ENCODE peak calls at places on chromosome 14, in ten cellular contexts. One of them, this sample, is unnamed.

GRCh38 chr14:31920003-31920402 is 157.1 kb upstream of the ARHGAP5 start:
- DNase-seq in H54: no peak
- DNase-seq in NCI-H2171: no peak
- DNase-seq in D341Med: no peak
- DNase-seq in AG08396: no peak
- DNase-seq in neural crest cell: no peak
- DNase-seq in HCT116: no peak
- DNase-seq in glutamatergic neuron: no peak
- DNase-seq in activated gamma-delta T cell treated with anti-CD3 and anti-CD28 coated beads, Interleukin-2, amount 50 U/mL, for 16 hours: no peak
- DNase-seq in activated naive CD8-positive, alpha-beta T cell treated with anti-CD3 and anti-CD28 coated beads, Interleukin-2, amount 50 U/mL, for 24 hours: no peak
- DNase-seq in this sample: no peak

GRCh38 chr14:95426116-95426475 is 90.4 kb downstream of the SYNE3 start:
- DNase-seq in neural crest cell: no peak
- DNase-seq in HCT116: no peak
- DNase-seq in activated gamma-delta T cell treated with anti-CD3 and anti-CD28 coated beads, Interleukin-2, amount 50 U/mL, for 16 hours: no peak
- DNase-seq in D341Med: no peak
- DNase-seq in activated naive CD8-positive, alpha-beta T cell treated with anti-CD3 and anti-CD28 coated beads, Interleukin-2, amount 50 U/mL, for 24 hours: no peak
- DNase-seq in AG08396: no peak
- DNase-seq in H54: no peak
- DNase-seq in NCI-H2171: no peak
- DNase-seq in glutamatergic neuron: no peak
- DNase-seq in this sample: no peak

GRCh38 chr14:55302770-55303472 is 31.7 kb downstream of the FBXO34 start:
- DNase-seq in activated gamma-delta T cell treated with anti-CD3 and anti-CD28 coated beads, Interleukin-2, amount 50 U/mL, for 16 hours: no peak
- DNase-seq in neural crest cell: no peak
- DNase-seq in glutamatergic neuron: no peak
- DNase-seq in activated naive CD8-positive, alpha-beta T cell treated with anti-CD3 and anti-CD28 coated beads, Interleukin-2, amount 50 U/mL, for 24 hours: no peak
- DNase-seq in D341Med: no peak
- DNase-seq in NCI-H2171: no peak
- DNase-seq in H54: no peak
- DNase-seq in HCT116: no peak
- DNase-seq in AG08396: no peak
- DNase-seq in this sample: no peak

GRCh38 chr14:94171208-94171607 is 2.9 kb upstream of the PPP4R4 start:
- DNase-seq in glutamatergic neuron: no peak
- DNase-seq in HCT116: no peak
- DNase-seq in activated gamma-delta T cell treated with anti-CD3 and anti-CD28 coated beads, Interleukin-2, amount 50 U/mL, for 16 hours: no peak
- DNase-seq in neural crest cell: no peak
- DNase-seq in D341Med: no peak
- DNase-seq in activated naive CD8-positive, alpha-beta T cell treated with anti-CD3 and anti-CD28 coated beads, Interleukin-2, amount 50 U/mL, for 24 hours: no peak
- DNase-seq in AG08396: peak
- DNase-seq in H54: no peak
- DNase-seq in NCI-H2171: peak
- DNase-seq in this sample: peak

GRCh38 chr14:105475916-105476845 is 1.6 kb downstream of the CRIP2 start:
- DNase-seq in glutamatergic neuron: no peak
- DNase-seq in AG08396: peak
- DNase-seq in neural crest cell: no peak
- DNase-seq in NCI-H2171: no peak
- DNase-seq in H54: no peak
- DNase-seq in HCT116: no peak
- DNase-seq in activated naive CD8-positive, alpha-beta T cell treated with anti-CD3 and anti-CD28 coated beads, Interleukin-2, amount 50 U/mL, for 24 hours: no peak
- DNase-seq in D341Med: no peak
- DNase-seq in activated gamma-delta T cell treated with anti-CD3 and anti-CD28 coated beads, Interleukin-2, amount 50 U/mL, for 16 hours: no peak
- DNase-seq in this sample: no peak

GRCh38 chr14:95535226-95536021 is 574 bp downstream of the GLRX5 start:
- DNase-seq in D341Med: no peak
- DNase-seq in NCI-H2171: no peak
- DNase-seq in activated gamma-delta T cell treated with anti-CD3 and anti-CD28 coated beads, Interleukin-2, amount 50 U/mL, for 16 hours: no peak
- DNase-seq in neural crest cell: no peak
- DNase-seq in H54: no peak
- DNase-seq in activated naive CD8-positive, alpha-beta T cell treated with anti-CD3 and anti-CD28 coated beads, Interleukin-2, amount 50 U/mL, for 24 hours: no peak
- DNase-seq in glutamatergic neuron: peak
- DNase-seq in AG08396: peak
- DNase-seq in HCT116: no peak
- DNase-seq in this sample: no peak

GRCh38 chr14:101076451-101077220 is 173.1 kb upstream of the RTL1 start:
- DNase-seq in activated gamma-delta T cell treated with anti-CD3 and anti-CD28 coated beads, Interleukin-2, amount 50 U/mL, for 16 hours: no peak
- DNase-seq in glutamatergic neuron: no peak
- DNase-seq in D341Med: peak
- DNase-seq in activated naive CD8-positive, alpha-beta T cell treated with anti-CD3 and anti-CD28 coated beads, Interleukin-2, amount 50 U/mL, for 24 hours: no peak
- DNase-seq in HCT116: no peak
- DNase-seq in AG08396: no peak
- DNase-seq in neural crest cell: no peak
- DNase-seq in NCI-H2171: no peak
- DNase-seq in H54: no peak
- DNase-seq in this sample: no peak

GRCh38 chr14:102212845-102213244 is 73.1 kb downstream of the WDR20 start:
- DNase-seq in NCI-H2171: no peak
- DNase-seq in D341Med: no peak
- DNase-seq in neural crest cell: no peak
- DNase-seq in H54: no peak
- DNase-seq in activated gamma-delta T cell treated with anti-CD3 and anti-CD28 coated beads, Interleukin-2, amount 50 U/mL, for 16 hours: no peak
- DNase-seq in activated naive CD8-positive, alpha-beta T cell treated with anti-CD3 and anti-CD28 coated beads, Interleukin-2, amount 50 U/mL, for 24 hours: no peak
- DNase-seq in AG08396: no peak
- DNase-seq in HCT116: no peak
- DNase-seq in glutamatergic neuron: no peak
- DNase-seq in this sample: no peak

GRCh38 chr14:105917933-105918436 is 391.6 kb downstream of the TMEM121 start:
- DNase-seq in glutamatergic neuron: no peak
- DNase-seq in activated gamma-delta T cell treated with anti-CD3 and anti-CD28 coated beads, Interleukin-2, amount 50 U/mL, for 16 hours: no peak
- DNase-seq in HCT116: no peak
- DNase-seq in neural crest cell: no peak
- DNase-seq in H54: no peak
- DNase-seq in AG08396: no peak
- DNase-seq in activated naive CD8-positive, alpha-beta T cell treated with anti-CD3 and anti-CD28 coated beads, Interleukin-2, amount 50 U/mL, for 24 hours: no peak
- DNase-seq in NCI-H2171: no peak
- DNase-seq in D341Med: no peak
- DNase-seq in this sample: no peak

GRCh38 chr14:101476931-101477553 is 84.3 kb upstream of the DIO3 start:
- DNase-seq in HCT116: peak
- DNase-seq in H54: peak
- DNase-seq in D341Med: no peak
- DNase-seq in AG08396: no peak
- DNase-seq in NCI-H2171: peak
- DNase-seq in glutamatergic neuron: peak
- DNase-seq in activated naive CD8-positive, alpha-beta T cell treated with anti-CD3 and anti-CD28 coated beads, Interleukin-2, amount 50 U/mL, for 24 hours: no peak
- DNase-seq in activated gamma-delta T cell treated with anti-CD3 and anti-CD28 coated beads, Interleukin-2, amount 50 U/mL, for 16 hours: no peak
- DNase-seq in neural crest cell: no peak
- DNase-seq in this sample: peak

GRCh38 chr14:61593330-61593729 is 102.0 kb upstream of the HIF1A start:
- DNase-seq in H54: no peak
- DNase-seq in D341Med: no peak
- DNase-seq in NCI-H2171: no peak
- DNase-seq in HCT116: no peak
- DNase-seq in AG08396: no peak
- DNase-seq in activated gamma-delta T cell treated with anti-CD3 and anti-CD28 coated beads, Interleukin-2, amount 50 U/mL, for 16 hours: no peak
- DNase-seq in neural crest cell: no peak
- DNase-seq in glutamatergic neuron: no peak
- DNase-seq in activated naive CD8-positive, alpha-beta T cell treated with anti-CD3 and anti-CD28 coated beads, Interleukin-2, amount 50 U/mL, for 24 hours: no peak
- DNase-seq in this sample: no peak

GRCh38 chr14:28767239-28767850 is 758 bp downstream of the FOXG1 start:
- DNase-seq in neural crest cell: no peak
- DNase-seq in AG08396: no peak
- DNase-seq in NCI-H2171: no peak
- DNase-seq in activated naive CD8-positive, alpha-beta T cell treated with anti-CD3 and anti-CD28 coated beads, Interleukin-2, amount 50 U/mL, for 24 hours: no peak
- DNase-seq in H54: no peak
- DNase-seq in glutamatergic neuron: no peak
- DNase-seq in D341Med: peak
- DNase-seq in HCT116: no peak
- DNase-seq in activated gamma-delta T cell treated with anti-CD3 and anti-CD28 coated beads, Interleukin-2, amount 50 U/mL, for 16 hours: no peak
- DNase-seq in this sample: no peak

GRCh38 chr14:20493634-20494033 is 11.7 kb upstream of the RNASE10 start:
- DNase-seq in NCI-H2171: no peak
- DNase-seq in HCT116: no peak
- DNase-seq in activated gamma-delta T cell treated with anti-CD3 and anti-CD28 coated beads, Interleukin-2, amount 50 U/mL, for 16 hours: no peak
- DNase-seq in AG08396: no peak
- DNase-seq in activated naive CD8-positive, alpha-beta T cell treated with anti-CD3 and anti-CD28 coated beads, Interleukin-2, amount 50 U/mL, for 24 hours: no peak
- DNase-seq in H54: no peak
- DNase-seq in D341Med: no peak
- DNase-seq in neural crest cell: no peak
- DNase-seq in glutamatergic neuron: no peak
- DNase-seq in this sample: no peak

GRCh38 chr14:92004062-92004461 is 35.8 kb downstream of the TRIP11 start:
- DNase-seq in neural crest cell: no peak
- DNase-seq in D341Med: no peak
- DNase-seq in H54: no peak
- DNase-seq in glutamatergic neuron: no peak
- DNase-seq in activated naive CD8-positive, alpha-beta T cell treated with anti-CD3 and anti-CD28 coated beads, Interleukin-2, amount 50 U/mL, for 24 hours: no peak
- DNase-seq in NCI-H2171: no peak
- DNase-seq in AG08396: no peak
- DNase-seq in HCT116: no peak
- DNase-seq in activated gamma-delta T cell treated with anti-CD3 and anti-CD28 coated beads, Interleukin-2, amount 50 U/mL, for 16 hours: no peak
- DNase-seq in this sample: no peak

GRCh38 chr14:59435987-59436386 is 29.2 kb downstream of the GPR135 start:
- DNase-seq in NCI-H2171: no peak
- DNase-seq in activated gamma-delta T cell treated with anti-CD3 and anti-CD28 coated beads, Interleukin-2, amount 50 U/mL, for 16 hours: no peak
- DNase-seq in glutamatergic neuron: no peak
- DNase-seq in AG08396: no peak
- DNase-seq in activated naive CD8-positive, alpha-beta T cell treated with anti-CD3 and anti-CD28 coated beads, Interleukin-2, amount 50 U/mL, for 24 hours: no peak
- DNase-seq in D341Med: no peak
- DNase-seq in neural crest cell: no peak
- DNase-seq in H54: no peak
- DNase-seq in HCT116: no peak
- DNase-seq in this sample: no peak

GRCh38 chr14:65431245-65431644 is 18.7 kb downstream of the FUT8 start:
- DNase-seq in NCI-H2171: no peak
- DNase-seq in AG08396: no peak
- DNase-seq in H54: no peak
- DNase-seq in activated naive CD8-positive, alpha-beta T cell treated with anti-CD3 and anti-CD28 coated beads, Interleukin-2, amount 50 U/mL, for 24 hours: no peak
- DNase-seq in neural crest cell: no peak
- DNase-seq in glutamatergic neuron: no peak
- DNase-seq in HCT116: no peak
- DNase-seq in D341Med: no peak
- DNase-seq in activated gamma-delta T cell treated with anti-CD3 and anti-CD28 coated beads, Interleukin-2, amount 50 U/mL, for 16 hours: no peak
- DNase-seq in this sample: no peak

GRCh38 chr14:88476375-88476774 is 78.4 kb downstream of the PTPN21 start:
- DNase-seq in HCT116: no peak
- DNase-seq in activated naive CD8-positive, alpha-beta T cell treated with anti-CD3 and anti-CD28 coated beads, Interleukin-2, amount 50 U/mL, for 24 hours: no peak
- DNase-seq in H54: no peak
- DNase-seq in NCI-H2171: no peak
- DNase-seq in AG08396: no peak
- DNase-seq in neural crest cell: no peak
- DNase-seq in activated gamma-delta T cell treated with anti-CD3 and anti-CD28 coated beads, Interleukin-2, amount 50 U/mL, for 16 hours: no peak
- DNase-seq in D341Med: no peak
- DNase-seq in glutamatergic neuron: no peak
- DNase-seq in this sample: no peak

GRCh38 chr14:44945264-44945663 is 16.5 kb downstream of the KLHL28 start:
- DNase-seq in D341Med: no peak
- DNase-seq in H54: no peak
- DNase-seq in neural crest cell: no peak
- DNase-seq in activated gamma-delta T cell treated with anti-CD3 and anti-CD28 coated beads, Interleukin-2, amount 50 U/mL, for 16 hours: no peak
- DNase-seq in HCT116: no peak
- DNase-seq in NCI-H2171: no peak
- DNase-seq in glutamatergic neuron: no peak
- DNase-seq in AG08396: peak
- DNase-seq in activated naive CD8-positive, alpha-beta T cell treated with anti-CD3 and anti-CD28 coated beads, Interleukin-2, amount 50 U/mL, for 24 hours: no peak
- DNase-seq in this sample: no peak

GRCh38 chr14:105844047-105844630 is 317.8 kb downstream of the TMEM121 start:
- DNase-seq in AG08396: no peak
- DNase-seq in NCI-H2171: no peak
- DNase-seq in HCT116: no peak
- DNase-seq in H54: no peak
- DNase-seq in D341Med: peak
- DNase-seq in glutamatergic neuron: no peak
- DNase-seq in activated gamma-delta T cell treated with anti-CD3 and anti-CD28 coated beads, Interleukin-2, amount 50 U/mL, for 16 hours: no peak
- DNase-seq in neural crest cell: no peak
- DNase-seq in activated naive CD8-positive, alpha-beta T cell treated with anti-CD3 and anti-CD28 coated beads, Interleukin-2, amount 50 U/mL, for 24 hours: no peak
- DNase-seq in this sample: no peak

GRCh38 chr14:77040995-77041744 is 12.7 kb upstream of the IRF2BPL start:
- DNase-seq in NCI-H2171: no peak
- DNase-seq in D341Med: no peak
- DNase-seq in AG08396: no peak
- DNase-seq in glutamatergic neuron: no peak
- DNase-seq in activated gamma-delta T cell treated with anti-CD3 and anti-CD28 coated beads, Interleukin-2, amount 50 U/mL, for 16 hours: no peak
- DNase-seq in HCT116: no peak
- DNase-seq in neural crest cell: no peak
- DNase-seq in activated naive CD8-positive, alpha-beta T cell treated with anti-CD3 and anti-CD28 coated beads, Interleukin-2, amount 50 U/mL, for 24 hours: peak
- DNase-seq in H54: no peak
- DNase-seq in this sample: peak